ENCODE peak calls at places on chromosome 16, in nine cellular contexts. One of them, this sample, is unnamed. For H3K4me1, the result is how much of the 10 kb centered on the place peaks cover.

GRCh38 chr16:56362057-56362655 is 63.2 kb downstream of the AMFR start:
- DNase-seq in H1: no peak
- DNase-seq in upper lobe of right lung: no peak
- DNase-seq in heart right ventricle: no peak
- DNase-seq in A549: no peak
- DNase-seq in ascending aorta: no peak
- DNase-seq in PC-9: peak
- DNase-seq in GM23338: no peak
- DNase-seq in cardiac muscle cell: no peak
- DNase-seq in this sample: no peak

GRCh38 chr16:81723098-81723723 is 55.9 kb upstream of the PLCG2 start:
- DNase-seq in H1: no peak
- DNase-seq in A549: peak
- DNase-seq in ascending aorta: no peak
- DNase-seq in upper lobe of right lung: no peak
- DNase-seq in GM23338: peak
- DNase-seq in cardiac muscle cell: peak
- DNase-seq in heart right ventricle: no peak
- DNase-seq in PC-9: peak
- DNase-seq in this sample: no peak

GRCh38 chr16:48123104-48123788 is 32.5 kb downstream of the ABCC12 start:
- DNase-seq in PC-9: peak
- DNase-seq in H1: no peak
- DNase-seq in ascending aorta: no peak
- DNase-seq in upper lobe of right lung: no peak
- DNase-seq in A549: peak
- DNase-seq in cardiac muscle cell: no peak
- DNase-seq in heart right ventricle: no peak
- DNase-seq in GM23338: no peak
- DNase-seq in this sample: no peak

GRCh38 chr16:62870554-62870953 is 834.3 kb upstream of the CDH8 start:
- DNase-seq in cardiac muscle cell: no peak
- DNase-seq in ascending aorta: no peak
- DNase-seq in GM23338: no peak
- DNase-seq in PC-9: no peak
- DNase-seq in upper lobe of right lung: no peak
- DNase-seq in heart right ventricle: no peak
- DNase-seq in H1: no peak
- DNase-seq in A549: no peak
- DNase-seq in this sample: no peak

GRCh38 chr16:57527027-57527426 is 9.3 kb downstream of the CCDC102A start:
- DNase-seq in A549: no peak
- DNase-seq in ascending aorta: no peak
- DNase-seq in upper lobe of right lung: peak
- DNase-seq in heart right ventricle: no peak
- DNase-seq in GM23338: peak
- DNase-seq in PC-9: no peak
- DNase-seq in cardiac muscle cell: no peak
- DNase-seq in H1: no peak
- DNase-seq in this sample: no peak

GRCh38 chr16:65781363-65781762 is 585.1 kb upstream of the CDH5 start:
- DNase-seq in ascending aorta: no peak
- DNase-seq in heart right ventricle: no peak
- DNase-seq in cardiac muscle cell: no peak
- DNase-seq in GM23338: no peak
- DNase-seq in PC-9: no peak
- DNase-seq in A549: no peak
- DNase-seq in upper lobe of right lung: no peak
- DNase-seq in H1: no peak
- DNase-seq in this sample: no peak

GRCh38 chr16:56945847-56946527 is 14.0 kb downstream of the HERPUD1 start:
- DNase-seq in GM23338: no peak
- DNase-seq in heart right ventricle: no peak
- DNase-seq in H1: no peak
- DNase-seq in cardiac muscle cell: no peak
- DNase-seq in upper lobe of right lung: no peak
- DNase-seq in ascending aorta: no peak
- DNase-seq in A549: no peak
- DNase-seq in PC-9: no peak
- DNase-seq in this sample: no peak

GRCh38 chr16:56355786-56356275 is 69.5 kb downstream of the AMFR start:
- DNase-seq in ascending aorta: peak
- DNase-seq in PC-9: no peak
- DNase-seq in cardiac muscle cell: no peak
- DNase-seq in upper lobe of right lung: peak
- DNase-seq in A549: no peak
- DNase-seq in H1: no peak
- DNase-seq in heart right ventricle: no peak
- DNase-seq in GM23338: no peak
- DNase-seq in this sample: peak

GRCh38 chr16:76653390-76654026 is 376.3 kb downstream of the CNTNAP4 start:
- DNase-seq in GM23338: peak
- DNase-seq in ascending aorta: no peak
- DNase-seq in heart right ventricle: no peak
- DNase-seq in A549: peak
- DNase-seq in upper lobe of right lung: no peak
- DNase-seq in H1: no peak
- DNase-seq in PC-9: peak
- DNase-seq in cardiac muscle cell: peak
- DNase-seq in this sample: no peak

GRCh38 chr16:19046062-19046461 is 21.4 kb upstream of the COQ7 start:
- DNase-seq in ascending aorta: no peak
- DNase-seq in upper lobe of right lung: no peak
- DNase-seq in GM23338: no peak
- DNase-seq in cardiac muscle cell: no peak
- DNase-seq in A549: no peak
- DNase-seq in PC-9: no peak
- DNase-seq in H1: no peak
- DNase-seq in heart right ventricle: no peak
- DNase-seq in this sample: no peak

GRCh38 chr16:86865866-86866675 is 287.7 kb downstream of the FOXL1 start:
- DNase-seq in GM23338: no peak
- DNase-seq in H1: no peak
- DNase-seq in ascending aorta: peak
- DNase-seq in heart right ventricle: peak
- DNase-seq in A549: no peak
- DNase-seq in cardiac muscle cell: peak
- DNase-seq in PC-9: no peak
- DNase-seq in upper lobe of right lung: peak
- DNase-seq in this sample: peak

GRCh38 chr16:29021471-29021870 is 36.6 kb downstream of the LAT start:
- DNase-seq in heart right ventricle: no peak
- DNase-seq in H1: no peak
- DNase-seq in A549: no peak
- DNase-seq in ascending aorta: no peak
- DNase-seq in PC-9: no peak
- DNase-seq in upper lobe of right lung: no peak
- DNase-seq in GM23338: no peak
- DNase-seq in cardiac muscle cell: no peak
- DNase-seq in this sample: no peak

GRCh38 chr16:78390070-78390469 is 290.6 kb downstream of the WWOX start:
- DNase-seq in H1: no peak
- DNase-seq in PC-9: no peak
- DNase-seq in GM23338: no peak
- DNase-seq in cardiac muscle cell: no peak
- DNase-seq in heart right ventricle: no peak
- DNase-seq in upper lobe of right lung: no peak
- DNase-seq in A549: no peak
- DNase-seq in ascending aorta: no peak
- DNase-seq in this sample: no peak

GRCh38 chr16:48121276-48121675 is 34.5 kb downstream of the ABCC12 start:
- DNase-seq in PC-9: no peak
- DNase-seq in cardiac muscle cell: no peak
- DNase-seq in A549: no peak
- DNase-seq in H1: no peak
- DNase-seq in upper lobe of right lung: no peak
- DNase-seq in heart right ventricle: no peak
- DNase-seq in ascending aorta: no peak
- DNase-seq in GM23338: no peak
- DNase-seq in this sample: no peak

GRCh38 chr16:88561485-88562369 is 8.5 kb upstream of the ZC3H18 start:
- DNase-seq in PC-9: no peak
- DNase-seq in upper lobe of right lung: no peak
- DNase-seq in cardiac muscle cell: peak
- DNase-seq in A549: peak
- DNase-seq in GM23338: peak
- DNase-seq in H1: no peak
- DNase-seq in ascending aorta: no peak
- DNase-seq in heart right ventricle: peak
- DNase-seq in this sample: no peak

GRCh38 chr16:66554021-66554420 is 1.6 kb downstream of the CKLF start:
- DNase-seq in A549: no peak
- DNase-seq in cardiac muscle cell: no peak
- DNase-seq in heart right ventricle: no peak
- DNase-seq in ascending aorta: no peak
- DNase-seq in PC-9: no peak
- DNase-seq in GM23338: no peak
- DNase-seq in H1: no peak
- DNase-seq in upper lobe of right lung: no peak
- DNase-seq in this sample: no peak

GRCh38 chr16:901149-901548 is 69.6 kb downstream of the LMF1 start:
- DNase-seq in GM23338: no peak
- DNase-seq in ascending aorta: no peak
- DNase-seq in PC-9: no peak
- DNase-seq in A549: no peak
- DNase-seq in heart right ventricle: no peak
- DNase-seq in upper lobe of right lung: no peak
- DNase-seq in H1: no peak
- DNase-seq in cardiac muscle cell: no peak
- DNase-seq in this sample: no peak

GRCh38 chr16:14199624-14200023 is 128.5 kb downstream of the MRTFB start:
- DNase-seq in upper lobe of right lung: no peak
- DNase-seq in cardiac muscle cell: no peak
- DNase-seq in GM23338: no peak
- DNase-seq in A549: no peak
- DNase-seq in H1: no peak
- DNase-seq in heart right ventricle: no peak
- DNase-seq in PC-9: no peak
- DNase-seq in ascending aorta: no peak
- DNase-seq in this sample: no peak

GRCh38 chr16:55001931-55002330 is 71.3 kb downstream of the IRX5 start:
- DNase-seq in heart right ventricle: no peak
- DNase-seq in GM23338: no peak
- DNase-seq in cardiac muscle cell: no peak
- DNase-seq in H1: no peak
- DNase-seq in A549: no peak
- DNase-seq in upper lobe of right lung: no peak
- DNase-seq in PC-9: no peak
- DNase-seq in ascending aorta: no peak
- DNase-seq in this sample: no peak

GRCh38 chr16:75947626-75948239 is 221.4 kb upstream of the CPHXL start:
- DNase-seq in cardiac muscle cell: no peak
- DNase-seq in ascending aorta: no peak
- DNase-seq in H1: no peak
- DNase-seq in PC-9: no peak
- DNase-seq in A549: no peak
- DNase-seq in GM23338: no peak
- DNase-seq in heart right ventricle: no peak
- DNase-seq in upper lobe of right lung: no peak
- DNase-seq in this sample: no peak

DNA sequence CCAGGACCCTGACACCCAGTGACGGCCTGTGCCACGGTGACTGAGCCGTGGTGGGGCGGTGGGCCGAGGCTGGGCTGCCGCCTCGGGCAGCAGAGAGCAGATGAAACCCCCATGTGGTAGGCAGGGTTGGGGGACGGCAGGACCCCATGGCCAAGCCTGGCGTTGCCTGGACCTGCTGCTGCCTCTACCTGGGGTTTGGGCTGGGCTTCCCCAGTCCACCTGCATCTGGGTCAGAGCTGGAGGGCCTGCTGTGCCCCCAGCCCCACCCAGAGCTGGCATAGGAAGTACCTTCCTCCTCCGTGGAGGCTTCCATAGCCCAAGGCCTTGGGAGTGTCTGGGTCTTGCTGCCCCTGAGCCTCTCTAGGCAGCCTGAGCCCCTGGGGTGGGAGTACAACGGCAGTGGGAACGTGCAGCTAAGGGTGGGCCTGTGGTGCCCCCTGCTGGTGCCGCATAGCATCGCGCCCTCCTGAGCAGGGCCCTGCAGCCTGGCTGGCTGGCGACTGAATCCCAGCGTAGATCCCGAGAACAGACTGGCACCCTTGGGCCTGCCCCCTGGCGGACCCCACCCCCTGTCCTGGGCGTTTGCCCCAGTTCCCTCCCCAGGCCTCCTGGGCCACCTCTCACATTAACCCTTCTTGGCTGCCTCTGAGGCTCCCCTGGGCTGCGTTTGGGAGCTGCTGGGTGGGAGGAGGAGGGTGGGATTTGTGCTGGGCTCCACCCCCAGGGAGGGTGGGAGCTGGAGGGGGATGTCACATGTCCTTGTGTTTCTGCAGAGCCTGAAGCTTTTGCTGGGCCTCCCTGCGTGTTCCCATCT is 12.6 kb upstream of the ATP6V0C start:
- DNase-seq in ascending aorta: peak
- DNase-seq in H1: peak
- DNase-seq in upper lobe of right lung: peak
- DNase-seq in PC-9: no peak
- DNase-seq in GM23338: peak
- DNase-seq in heart right ventricle: peak
- DNase-seq in cardiac muscle cell: peak
- DNase-seq in A549: peak
- DNase-seq in this sample: peak
- H3K4me1 ChIP-seq in ascending aorta: under half
- H3K4me1 ChIP-seq in H1: under half
- H3K4me1 ChIP-seq in upper lobe of right lung: under half
- H3K4me1 ChIP-seq in PC-9: under half
- H3K4me1 ChIP-seq in GM23338: under half
- H3K4me1 ChIP-seq in heart right ventricle: under half
- H3K4me1 ChIP-seq in cardiac muscle cell: under half
- H3K4me1 ChIP-seq in A549: under half
- H3K4me1 ChIP-seq in this sample: half or more

GRCh38 chr16:84507011-84507982 is 2.8 kb upstream of the MEAK7 start:
- DNase-seq in GM23338: no peak
- DNase-seq in upper lobe of right lung: peak
- DNase-seq in A549: no peak
- DNase-seq in cardiac muscle cell: no peak
- DNase-seq in ascending aorta: no peak
- DNase-seq in H1: no peak
- DNase-seq in heart right ventricle: no peak
- DNase-seq in PC-9: no peak
- DNase-seq in this sample: no peak
- TF ChIP-seq CTCF in GM23338: no peak
- TF ChIP-seq CTCF in upper lobe of right lung: no peak
- TF ChIP-seq CTCF in A549: no peak
- TF ChIP-seq CTCF in cardiac muscle cell: no peak
- TF ChIP-seq CTCF in ascending aorta: no peak
- TF ChIP-seq CTCF in H1: no peak
- TF ChIP-seq CTCF in heart right ventricle: no peak
- TF ChIP-seq CTCF in PC-9: no peak
- TF ChIP-seq CTCF in this sample: no peak

GRCh38 chr16:53082509-53082908 is 27.7 kb downstream of the CHD9 start:
- DNase-seq in H1: no peak
- DNase-seq in A549: no peak
- DNase-seq in GM23338: no peak
- DNase-seq in upper lobe of right lung: no peak
- DNase-seq in ascending aorta: no peak
- DNase-seq in heart right ventricle: no peak
- DNase-seq in cardiac muscle cell: no peak
- DNase-seq in PC-9: no peak
- DNase-seq in this sample: no peak
- H3K4me1 ChIP-seq in H1: under half
- H3K4me1 ChIP-seq in A549: half or more
- H3K4me1 ChIP-seq in GM23338: half or more
- H3K4me1 ChIP-seq in upper lobe of right lung: half or more
- H3K4me1 ChIP-seq in ascending aorta: under half
- H3K4me1 ChIP-seq in heart right ventricle: half or more
- H3K4me1 ChIP-seq in cardiac muscle cell: under half
- H3K4me1 ChIP-seq in PC-9: under half
- H3K4me1 ChIP-seq in this sample: half or more

GRCh38 chr16:10519929-10520868 is 60.2 kb downstream of the EMP2 start:
- DNase-seq in GM23338: no peak
- DNase-seq in H1: no peak
- DNase-seq in upper lobe of right lung: no peak
- DNase-seq in cardiac muscle cell: no peak
- DNase-seq in PC-9: peak
- DNase-seq in A549: peak
- DNase-seq in heart right ventricle: no peak
- DNase-seq in ascending aorta: no peak
- DNase-seq in this sample: no peak
- TF ChIP-seq CTCF in GM23338: no peak
- TF ChIP-seq CTCF in H1: no peak
- TF ChIP-seq CTCF in upper lobe of right lung: no peak
- TF ChIP-seq CTCF in cardiac muscle cell: no peak
- TF ChIP-seq CTCF in PC-9: no peak
- TF ChIP-seq CTCF in A549: no peak
- TF ChIP-seq CTCF in heart right ventricle: no peak
- TF ChIP-seq CTCF in ascending aorta: no peak
- TF ChIP-seq CTCF in this sample: no peak

This sample was measured in left ventricle myocardium inferior.